ENCODE peak calls at places on chromosome 12, in four cellular contexts. I is tibial nerve, B is HCT116, C is GM10248. E is an unnamed sample.

GRCh38 chr12:113424915-113425823 is 3.0 kb downstream of the SDSL start:
- DNase-seq in I (no peak), B (no peak), C (peak), E (no peak)

GRCh38 chr12:9319842-9320173 is 111.6 kb upstream of the PZP start:
- DNase-seq in I (no peak), B (no peak), C (no peak), E (no peak)

GRCh38 chr12:67519824-67520433 is 128.6 kb upstream of the DYRK2 start:
- DNase-seq in I (no peak), B (no peak), C (no peak), E (no peak)

GRCh38 chr12:100554608-100555077 is 18.8 kb upstream of the GAS2L3 start:
- DNase-seq in I (no peak), B (peak), C (no peak), E (no peak)

GRCh38 chr12:72071030-72071429 is 132.4 kb downstream of the TPH2 start:
- DNase-seq in I (no peak), B (no peak), C (no peak), E (no peak)

GRCh38 chr12:66107451-66107915 is 23.1 kb downstream of the LLPH start:
- DNase-seq in I (no peak), B (peak), C (peak), E (peak)

GRCh38 chr12:92608418-92609091 is 94.2 kb upstream of the PLEKHG7 start:
- DNase-seq in I (no peak), B (peak), C (no peak), E (no peak)

GRCh38 chr12:65278576-65279386 is at the start of gene MSRB3:
- DNase-seq in I (peak), B (peak), C (peak), E (peak)

GRCh38 chr12:122072031-122072970 is 6.3 kb upstream of the MLXIP start:
- DNase-seq in I (no peak), B (no peak), C (no peak), E (peak)

GRCh38 chr12:111597731-111598636 is 1.1 kb downstream of the ATXN2 start:
- DNase-seq in I (no peak), B (no peak), C (peak), E (peak)

GRCh38 chr12:45669093-45669492 is 60.4 kb upstream of the ARID2 start:
- DNase-seq in I (no peak), B (no peak), C (peak), E (no peak)

GRCh38 chr12:9361879-9362326 is 153.7 kb upstream of the PZP start:
- DNase-seq in I (no peak), B (no peak), C (peak), E (no peak)

GRCh38 chr12:48105321-48105866 is 485 bp downstream of the SENP1 start:
- DNase-seq in I (no peak), B (no peak), C (peak), E (no peak)

GRCh38 chr12:58496411-58496810 is 423.9 kb downstream of the LRIG3 start:
- DNase-seq in I (no peak), B (no peak), C (no peak), E (no peak)

GRCh38 chr12:121538699-121539061 is 42.1 kb downstream of the KDM2B start:
- DNase-seq in I (no peak), B (peak), C (no peak), E (peak)

GRCh38 chr12:2501464-2502181 is 293.1 kb upstream of the FKBP4 start:
- DNase-seq in I (no peak), B (no peak), C (no peak), E (no peak)

GRCh38 chr12:44875417-44875953 is 630 bp downstream of the NELL2 start:
- DNase-seq in I (no peak), B (no peak), C (peak), E (no peak)

GRCh38 chr12:24478254-24478653 is 470.6 kb downstream of the BCAT1 start:
- DNase-seq in I (no peak), B (no peak), C (no peak), E (no peak)

GRCh38 chr12:120902846-120903381 is 1.2 kb downstream of the SPPL3 start:
- DNase-seq in I (no peak), B (no peak), C (no peak), E (no peak)

GRCh38 chr12:24742378-24742777 is 206.5 kb downstream of the BCAT1 start:
- DNase-seq in I (no peak), B (no peak), C (peak), E (peak)

GRCh38 chr12:47576256-47576655 is 129.6 kb downstream of the RPAP3 start:
- DNase-seq in I (no peak), B (no peak), C (no peak), E (no peak)

GRCh38 chr12:15688838-15689237 is 100.3 kb downstream of the EPS8 start:
- DNase-seq in I (no peak), B (no peak), C (no peak), E (no peak)

GRCh38 chr12:40055227-40055579 is 50.7 kb downstream of the SLC2A13 start:
- DNase-seq in I (no peak), B (no peak), C (no peak), E (no peak)

GRCh38 chr12:12705833-12706520 is 10.0 kb upstream of the GPR19 start:
- DNase-seq in I (no peak), B (no peak), C (no peak), E (no peak)

GRCh38 chr12:124036117-124037109 is 63.4 kb downstream of the ZNF664 start:
- DNase-seq in I (no peak), B (peak), C (peak), E (no peak)

GRCh38 chr12:50057896-50058670 is 687 bp downstream of the ASIC1 start:
- DNase-seq in I (no peak), B (no peak), C (no peak), E (no peak)

GRCh38 chr12:4030938-4031702 is 157.9 kb upstream of the PARP11 start:
- DNase-seq in I (peak), B (peak), C (peak), E (peak)
- TF ChIP-seq CTCF in I (peak), B (no peak), C (no peak), E (no peak)

GRCh38 chr12:20798561-20798960 is 11.9 kb upstream of the SLCO1B3 start:
- DNase-seq in I (no peak), B (peak), C (no peak), E (no peak)
- TF ChIP-seq CTCF in I (peak), B (peak), C (peak), E (no peak)

DNA sequence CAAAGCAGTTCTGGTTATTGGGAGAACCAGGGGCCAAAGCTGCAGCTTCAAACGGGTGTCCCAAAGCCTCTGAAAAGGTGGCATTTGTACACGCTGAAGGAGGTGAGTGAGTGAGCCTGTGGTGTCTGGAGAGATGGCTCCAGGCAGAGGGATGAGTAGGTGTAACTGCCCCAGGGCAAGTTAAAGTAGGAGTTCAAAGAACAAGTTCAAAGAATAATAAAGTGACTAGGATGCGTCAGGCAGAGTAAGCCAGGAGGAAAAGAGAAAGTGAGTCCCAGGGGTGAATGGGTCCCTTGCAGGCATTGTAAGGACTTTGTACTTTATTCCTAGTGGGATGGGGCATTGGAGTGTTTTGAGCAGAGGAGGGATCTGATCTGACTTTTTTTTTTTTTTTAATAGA is 201.4 kb upstream of the PWP1 start:
- DNase-seq in I (no peak), B (no peak), C (no peak), E (no peak)
- TF ChIP-seq CTCF in I (no peak), B (no peak), C (no peak), E (no peak)

GRCh38 chr12:107931761-107932160 is 157.3 kb downstream of the ASCL4 start:
- DNase-seq in I (no peak), B (no peak), C (no peak), E (no peak)

GRCh38 chr12:107925125-107925524 is 150.6 kb downstream of the ASCL4 start:
- DNase-seq in I (no peak), B (no peak), C (no peak), E (no peak)

GRCh38 chr12:107929436-107929835 is 154.9 kb downstream of the ASCL4 start:
- DNase-seq in I (no peak), B (peak), C (no peak), E (no peak)
- TF ChIP-seq CTCF in I (no peak), B (peak), C (peak), E (no peak)

DNA sequence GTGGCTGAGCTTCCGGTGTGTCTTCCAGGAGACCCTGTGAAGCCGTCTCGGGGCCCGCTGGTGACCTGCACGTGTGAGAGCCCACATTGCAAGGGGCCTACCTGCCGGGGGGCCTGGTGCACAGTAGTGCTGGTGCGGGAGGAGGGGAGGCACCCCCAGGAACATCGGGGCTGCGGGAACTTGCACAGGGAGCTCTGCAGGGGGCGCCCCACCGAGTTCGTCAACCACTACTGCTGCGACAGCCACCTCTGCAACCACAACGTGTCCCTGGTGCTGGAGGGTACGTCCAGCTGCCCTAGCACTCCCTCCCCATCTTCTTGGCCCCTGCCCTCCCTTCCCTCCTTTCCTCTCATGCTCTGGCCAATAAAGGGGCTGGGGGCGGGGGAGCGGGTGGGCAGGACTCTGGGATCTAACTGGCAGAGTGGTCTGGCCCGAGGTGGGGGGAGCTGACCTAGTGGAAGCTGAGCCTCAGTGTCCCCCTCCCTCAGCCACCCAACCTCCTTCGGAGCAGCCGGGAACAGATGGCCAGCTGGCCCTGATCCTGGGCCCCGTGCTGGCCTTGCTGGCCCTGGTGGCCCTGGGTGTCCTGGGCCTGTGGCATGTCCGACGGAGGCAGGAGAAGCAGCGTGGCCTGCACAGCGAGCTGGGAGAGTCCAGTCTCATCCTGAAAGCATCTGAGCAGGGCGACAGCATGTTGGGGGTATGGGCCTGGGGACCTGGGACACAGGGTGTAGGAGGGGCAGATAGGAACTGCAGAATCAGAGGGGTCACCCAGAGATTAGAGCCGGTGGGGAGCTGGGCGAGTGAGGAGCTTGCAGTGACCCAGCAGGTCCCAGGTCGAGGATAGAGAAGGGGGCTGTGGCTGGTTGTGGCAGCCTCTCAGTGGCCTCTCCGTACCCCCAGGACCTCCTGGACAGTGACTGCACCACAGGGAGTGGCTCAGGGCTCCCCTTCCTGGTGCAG is 6.0 kb downstream of the ACVRL1 start:
- DNase-seq in I (no peak), B (no peak), C (no peak), E (no peak)
- TF ChIP-seq CTCF in I (no peak), B (no peak), C (no peak), E (no peak)

GRCh38 chr12:3646561-3647241 is 106.2 kb downstream of the CRACR2A start:
- DNase-seq in I (no peak), B (no peak), C (no peak), E (no peak)
- TF ChIP-seq CTCF in I (no peak), B (no peak), C (no peak), E (no peak)

DNA sequence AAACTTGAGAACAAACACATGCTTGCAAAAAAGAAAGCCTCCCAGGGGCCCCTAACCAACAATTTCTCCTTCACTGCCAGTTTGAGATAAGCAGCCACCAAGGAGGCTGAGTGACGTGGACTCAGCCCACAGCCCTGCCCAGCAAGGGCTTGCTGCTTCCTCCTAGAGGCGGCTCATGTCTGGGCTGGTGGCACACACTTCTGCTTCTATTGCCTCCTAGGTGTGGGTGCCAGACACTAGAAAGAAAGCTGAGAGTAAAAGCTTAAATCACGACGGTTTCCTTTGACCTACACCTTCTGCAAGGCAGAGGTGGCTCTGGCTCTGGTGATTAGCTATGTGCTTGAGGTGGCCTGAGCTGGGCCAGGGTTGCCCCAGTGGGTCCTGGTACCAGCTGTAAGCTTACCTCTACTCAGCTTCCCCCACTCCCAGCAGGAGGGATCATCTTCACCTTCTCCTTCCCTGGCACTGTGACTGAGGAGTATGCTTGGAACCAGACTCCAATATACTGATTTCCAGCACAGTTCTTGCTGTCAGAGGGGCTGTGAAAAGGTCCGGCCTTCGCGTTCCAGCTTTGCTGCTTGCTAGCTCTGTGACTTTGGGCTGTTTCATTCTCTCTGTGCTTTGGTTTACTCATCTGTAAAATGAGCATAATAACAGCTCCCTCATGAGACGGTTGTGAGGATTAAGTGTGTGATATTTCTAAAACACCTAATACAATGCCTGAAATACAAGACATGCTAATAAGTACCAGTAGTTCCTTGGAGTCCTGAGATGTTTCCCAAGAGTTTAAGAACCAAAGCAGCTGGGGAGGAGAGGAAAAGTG is 89.7 kb upstream of the PARP11 start:
- DNase-seq in I (no peak), B (no peak), C (no peak), E (no peak)
- TF ChIP-seq CTCF in I (no peak), B (no peak), C (no peak), E (no peak)

GRCh38 chr12:76664731-76665130 is 99.2 kb upstream of the ZDHHC17 start:
- DNase-seq in I (no peak), B (no peak), C (no peak), E (no peak)

GRCh38 chr12:76670776-76671175 is 93.1 kb upstream of the ZDHHC17 start:
- DNase-seq in I (no peak), B (no peak), C (no peak), E (no peak)

GRCh38 chr12:76669981-76670380 is 93.9 kb upstream of the ZDHHC17 start:
- DNase-seq in I (no peak), B (no peak), C (no peak), E (no peak)

DNA sequence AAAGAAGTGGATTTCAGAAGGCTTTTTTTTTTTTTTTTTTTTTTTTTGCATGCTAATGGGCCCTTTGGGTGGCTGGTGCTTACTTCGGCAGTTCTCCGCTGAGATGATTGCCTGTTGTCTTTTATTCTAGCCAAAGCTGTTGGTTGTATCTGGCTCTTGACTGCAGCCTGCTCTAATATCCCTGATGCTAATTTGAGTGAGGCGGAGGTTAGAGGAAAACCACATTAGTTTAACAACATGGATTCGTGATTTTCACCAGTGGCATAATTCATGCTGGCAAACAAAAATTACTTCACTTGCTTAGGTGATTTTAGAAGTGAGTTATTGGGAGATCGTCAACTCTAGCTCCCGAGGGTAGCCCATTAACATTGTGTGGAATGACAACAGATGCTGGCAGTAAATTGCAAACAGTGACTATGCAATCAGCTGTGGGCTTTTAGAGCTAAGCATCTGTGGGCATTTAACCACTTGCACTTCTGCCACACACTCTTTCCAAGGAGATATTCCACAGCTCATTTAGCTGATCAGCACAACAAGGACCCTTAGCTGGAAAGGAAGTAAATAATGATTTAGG is 97.6 kb upstream of the ZDHHC17 start:
- DNase-seq in I (no peak), B (no peak), C (no peak), E (no peak)
- TF ChIP-seq CTCF in I (no peak), B (no peak), C (no peak), E (no peak)

GRCh38 chr12:75327642-75328041 is 2.5 kb downstream of the CAPS2 start:
- DNase-seq in I (no peak), B (no peak), C (no peak), E (no peak)
- TF ChIP-seq CTCF in I (no peak), B (no peak), C (no peak), E (no peak)

DNA sequence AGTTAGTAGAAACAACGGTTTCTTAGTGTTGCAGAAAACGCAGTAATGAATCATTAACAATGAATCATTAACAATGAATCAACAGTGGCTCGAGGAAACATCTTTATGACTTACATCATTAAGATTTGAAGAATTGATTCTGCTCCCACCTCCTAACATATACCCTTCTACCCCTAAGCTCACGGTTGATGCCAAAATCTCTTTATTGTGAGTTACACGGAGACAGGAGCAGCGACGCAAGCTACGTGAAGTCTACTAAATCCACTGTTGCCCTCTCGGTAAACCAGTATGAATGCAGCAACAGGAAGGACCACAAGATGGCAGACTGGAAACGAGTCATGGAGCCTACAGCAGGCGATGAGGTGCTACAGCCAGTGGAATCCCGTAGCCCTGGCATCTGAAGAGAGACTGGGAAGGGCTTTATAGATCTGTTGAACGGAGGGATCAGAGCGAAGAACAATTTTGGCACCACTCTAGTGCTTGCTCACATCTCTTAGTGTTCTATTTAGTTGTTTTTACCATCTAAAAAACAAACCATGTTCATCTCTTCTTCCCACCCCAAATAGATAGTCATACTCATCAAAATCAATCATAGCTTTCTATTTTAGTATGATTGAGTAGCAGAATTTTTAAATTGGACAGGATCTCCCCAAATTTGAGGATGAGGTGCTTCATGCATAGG is 332.7 kb downstream of the DUSP6 start:
- DNase-seq in I (peak), B (peak), C (peak), E (peak)
- TF ChIP-seq CTCF in I (peak), B (peak), C (peak), E (peak)

E was measured in gastrocnemius medialis.